ENCODE peak calls at places on chromosomes 11 and 22, in nine cellular contexts. F is activated naive CD8-positive, alpha-beta T cell treated with anti-CD3 and anti-CD28 coated beads, Interleukin-2, amount 10 ng/mL, durations not matched to agents 7 days and 5 days; S is EL; Z is endodermal cell; X is AG09309; C is cardiac fibroblast; P is natural killer cell; T is cardiac septum; G is DMS53. A is an unnamed sample.

GRCh38 chr11:76623171-76623883 is 47.2 kb downstream of the LRRC32 start:
- DNase-seq in F (no peak), S (peak), Z (peak), X (no peak), C (peak), P (no peak), T (peak), G (no peak), A (peak)

GRCh38 chr11:518463-519202 is 11.6 kb upstream of the RNH1 start:
- DNase-seq in F (peak), S (peak), Z (peak), X (peak), C (peak), P (peak), T (peak), G (peak), A (peak)

GRCh38 chr11:100232006-100232405 is 455.1 kb upstream of the ARHGAP42 start:
- DNase-seq in F (no peak), S (no peak), Z (no peak), X (no peak), C (no peak), P (no peak), T (no peak), G (no peak), A (no peak)

GRCh38 chr11:1205121-1205986 is 17.5 kb upstream of the MUC5B start:
- DNase-seq in F (peak), S (no peak), Z (peak), X (no peak), C (no peak), P (no peak), T (peak), G (no peak), A (no peak)

GRCh38 chr11:64089027-64089360 is 53.3 kb downstream of the FLRT1 start:
- DNase-seq in F (no peak), S (no peak), Z (no peak), X (no peak), C (no peak), P (no peak), T (no peak), G (no peak), A (no peak)

GRCh38 chr11:2319791-2320481 is 18.1 kb downstream of the TSPAN32 start:
- DNase-seq in F (no peak), S (no peak), Z (no peak), X (no peak), C (no peak), P (no peak), T (peak), G (no peak), A (no peak)

GRCh38 chr11:76799061-76799804 is 16.1 kb downstream of the TSKU start:
- DNase-seq in F (peak), S (peak), Z (peak), X (no peak), C (peak), P (peak), T (peak), G (peak), A (peak)

GRCh38 chr11:76642341-76642740 is 28.2 kb downstream of the LRRC32 start:
- DNase-seq in F (no peak), S (no peak), Z (peak), X (no peak), C (no peak), P (no peak), T (no peak), G (no peak), A (no peak)

GRCh38 chr11:96486890-96487633 is 97.2 kb downstream of the JRKL start:
- DNase-seq in F (no peak), S (peak), Z (peak), X (no peak), C (peak), P (no peak), T (no peak), G (peak), A (peak)

GRCh38 chr22:33194529-33194928 is 136.3 kb upstream of the SYN3 start:
- DNase-seq in F (no peak), S (no peak), Z (no peak), X (no peak), C (no peak), P (no peak), T (no peak), G (no peak), A (no peak)

GRCh38 chr11:83006877-83007330 is 64.8 kb downstream of the RAB30 start:
- DNase-seq in F (no peak), S (no peak), Z (no peak), X (no peak), C (no peak), P (no peak), T (no peak), G (peak), A (no peak)

GRCh38 chr22:23401111-23401909 is 178.8 kb downstream of the IGLL1 start:
- DNase-seq in F (no peak), S (peak), Z (no peak), X (peak), C (peak), P (no peak), T (peak), G (no peak), A (peak)

GRCh38 chr22:38353142-38353629 is 36.0 kb upstream of the CSNK1E start:
- DNase-seq in F (peak), S (peak), Z (peak), X (no peak), C (peak), P (peak), T (peak), G (peak), A (peak)

GRCh38 chr22:42856179-42856864 is 751 bp downstream of the ARFGAP3 start:
- DNase-seq in F (no peak), S (peak), Z (no peak), X (no peak), C (peak), P (peak), T (no peak), G (peak), A (peak)

GRCh38 chr11:69664103-69664775 is 10.9 kb downstream of the LTO1 start:
- DNase-seq in F (no peak), S (no peak), Z (peak), X (no peak), C (no peak), P (no peak), T (peak), G (no peak), A (no peak)

GRCh38 chr22:36284171-36284571 is 31.2 kb downstream of the APOL1 start:
- DNase-seq in F (no peak), S (no peak), Z (no peak), X (no peak), C (no peak), P (no peak), T (no peak), G (no peak), A (no peak)

GRCh38 chr22:40485813-40486610 is 115.6 kb downstream of the SGSM3 start:
- DNase-seq in F (no peak), S (no peak), Z (no peak), X (no peak), C (no peak), P (no peak), T (no peak), G (no peak), A (no peak)

GRCh38 chr11:78194490-78194889 is 5.8 kb downstream of the USP35 start:
- DNase-seq in F (no peak), S (no peak), Z (no peak), X (no peak), C (no peak), P (no peak), T (no peak), G (no peak), A (no peak)

GRCh38 chr22:50469377-50470305 is 5.2 kb downstream of the SBF1 start:
- DNase-seq in F (peak), S (peak), Z (peak), X (no peak), C (peak), P (peak), T (no peak), G (no peak), A (peak)

GRCh38 chr11:44607987-44608386 is 42.5 kb downstream of the CD82 start:
- DNase-seq in F (no peak), S (no peak), Z (no peak), X (no peak), C (no peak), P (no peak), T (no peak), G (no peak), A (peak)

GRCh38 chr11:50170115-50170514 is 137.4 kb downstream of the OR4C45 start:
- DNase-seq in F (no peak), S (no peak), Z (no peak), X (no peak), C (no peak), P (no peak), T (no peak), G (no peak), A (no peak)

GRCh38 chr11:10796191-10796590 is 12.5 kb downstream of the EIF4G2 start:
- DNase-seq in F (no peak), S (peak), Z (no peak), X (no peak), C (no peak), P (no peak), T (no peak), G (peak), A (no peak)

GRCh38 chr11:124886978-124887666 is 10.5 kb downstream of the ROBO4 start:
- DNase-seq in F (no peak), S (no peak), Z (peak), X (no peak), C (no peak), P (no peak), T (peak), G (no peak), A (no peak)

GRCh38 chr11:73995247-73995646 is 12.6 kb upstream of the UCP2 start:
- DNase-seq in F (peak), S (no peak), Z (no peak), X (no peak), C (no peak), P (no peak), T (no peak), G (peak), A (no peak)

GRCh38 chr11:125315088-125315740 is 150.7 kb downstream of the PKNOX2 start:
- DNase-seq in F (no peak), S (no peak), Z (no peak), X (no peak), C (peak), P (no peak), T (peak), G (no peak), A (peak)

GRCh38 chr11:129375731-129376657 is at the start of gene BARX2:
- DNase-seq in F (peak), S (peak), Z (peak), X (peak), C (peak), P (no peak), T (no peak), G (peak), A (peak)

GRCh38 chr22:35835998-35836691 is 118.5 kb downstream of the APOL5 start:
- DNase-seq in F (no peak), S (peak), Z (peak), X (peak), C (peak), P (no peak), T (no peak), G (peak), A (peak)

GRCh38 chr11:98772799-98773198 is 247.9 kb upstream of the CNTN5 start:
- DNase-seq in F (no peak), S (no peak), Z (no peak), X (no peak), C (no peak), P (no peak), T (no peak), G (no peak), A (no peak)

GRCh38 chr22:42321908-42322561 is 51.6 kb upstream of the TCF20 start:
- DNase-seq in F (no peak), S (no peak), Z (no peak), X (no peak), C (peak), P (no peak), T (no peak), G (no peak), A (peak)

GRCh38 chr11:57885298-57886035 is 123.9 kb downstream of the CTNND1 start:
- DNase-seq in F (no peak), S (peak), Z (peak), X (no peak), C (peak), P (no peak), T (no peak), G (peak), A (peak)

GRCh38 chr22:33684059-33684458 is 236.2 kb downstream of the LARGE1 start:
- DNase-seq in F (no peak), S (no peak), Z (no peak), X (no peak), C (no peak), P (no peak), T (no peak), G (no peak), A (no peak)

GRCh38 chr11:76243157-76243556 is 36.9 kb upstream of the WNT11 start:
- DNase-seq in F (no peak), S (no peak), Z (peak), X (no peak), C (no peak), P (no peak), T (no peak), G (no peak), A (no peak)

GRCh38 chr11:86459682-86460460 is 85.2 kb downstream of the CCDC81 start:
- DNase-seq in F (no peak), S (peak), Z (peak), X (peak), C (peak), P (no peak), T (no peak), G (peak), A (peak)

GRCh38 chr11:79413258-79413657 is 27.6 kb downstream of the TENM4 start:
- DNase-seq in F (no peak), S (peak), Z (peak), X (peak), C (peak), P (no peak), T (peak), G (peak), A (peak)

A was measured in fibroblast of villous mesenchyme.